ENCODE peak calls at places on chromosome 10, in nine cellular contexts. S, E, X, C, I, M, F, L and V are unnamed samples.

GRCh38 chr10:116101616-116102015 is 171.4 kb downstream of the GFRA1 start:
- DNase-seq in I (no peak), L (no peak), S (no peak), M (no peak), F (no peak), C (no peak), X (no peak), E (no peak), V (no peak)

GRCh38 chr10:95531041-95531809 is 29.9 kb downstream of the SORBS1 start:
- DNase-seq in X (no peak), F (no peak), C (no peak), L (no peak), S (no peak), I (no peak), E (no peak), M (no peak), V (no peak)

GRCh38 chr10:97479939-97480338 is 18.3 kb downstream of the MMS19 start:
- DNase-seq in F (no peak), M (no peak), E (peak), I (no peak), L (peak), X (no peak), C (no peak), S (no peak), V (no peak)

GRCh38 chr10:30454744-30455498 is 20.9 kb downstream of the MAP3K8 start:
- DNase-seq in E (no peak), F (no peak), S (no peak), M (no peak), C (peak), I (peak), X (peak), L (no peak), V (no peak)

GRCh38 chr10:7410800-7411670 is at the start of gene SFMBT2:
- DNase-seq in S (peak), C (peak), X (peak), I (peak), M (peak), E (no peak), F (peak), L (peak), V (no peak)

GRCh38 chr10:125148021-125148439 is 12.3 kb downstream of the CTBP2 start:
- DNase-seq in S (no peak), E (no peak), F (no peak), M (no peak), C (no peak), L (no peak), I (peak), X (peak), V (no peak)

GRCh38 chr10:29657719-29658274 is 23.0 kb upstream of the SVIL start:
- DNase-seq in S (no peak), M (no peak), C (no peak), L (no peak), X (no peak), I (no peak), F (no peak), E (no peak), V (no peak)

GRCh38 chr10:110336111-110336721 is 31.5 kb upstream of the SMNDC1 start:
- DNase-seq in X (peak), I (peak), C (peak), S (no peak), F (no peak), E (peak), M (no peak), L (no peak), V (no peak)

GRCh38 chr10:44008917-44009620 is 360.4 kb upstream of the ZNF32 start:
- DNase-seq in M (no peak), L (no peak), C (no peak), S (no peak), I (no peak), F (no peak), E (no peak), X (no peak), V (no peak)

GRCh38 chr10:33349273-33349672 is 14.8 kb upstream of the NRP1 start:
- DNase-seq in S (no peak), M (no peak), X (no peak), L (no peak), F (no peak), E (no peak), I (no peak), C (no peak), V (no peak)

GRCh38 chr10:5905854-5906507 is 15.9 kb downstream of the FBH1 start:
- DNase-seq in F (no peak), L (no peak), I (no peak), X (no peak), M (no peak), C (no peak), E (no peak), S (no peak), V (no peak)

GRCh38 chr10:71590786-71591350 is 128.7 kb downstream of the C10orf105 start:
- DNase-seq in I (no peak), S (no peak), F (no peak), C (no peak), X (no peak), E (no peak), M (no peak), L (no peak), V (no peak)

GRCh38 chr10:12419279-12419847 is 70.0 kb downstream of the CAMK1D start:
- DNase-seq in F (peak), I (peak), E (no peak), C (peak), X (peak), M (no peak), L (peak), S (no peak), V (no peak)

GRCh38 chr10:47309403-47310089 is 9.5 kb downstream of the GDF10 start:
- DNase-seq in X (peak), M (no peak), L (no peak), S (no peak), E (no peak), I (no peak), F (no peak), C (no peak), V (no peak)

GRCh38 chr10:133199992-133200611 is 29.9 kb upstream of the UTF1 start:
- DNase-seq in E (no peak), F (no peak), L (no peak), C (no peak), S (no peak), I (no peak), M (no peak), X (no peak), V (no peak)

GRCh38 chr10:66187096-66187733 is 738.6 kb upstream of the LRRTM3 start:
- DNase-seq in X (no peak), F (no peak), M (no peak), S (no peak), E (no peak), L (no peak), I (no peak), C (no peak), V (no peak)

GRCh38 chr10:3763852-3764625 is 21.0 kb downstream of the KLF6 start:
- DNase-seq in M (no peak), L (no peak), S (no peak), F (no peak), C (no peak), E (no peak), X (peak), I (peak), V (no peak)

GRCh38 chr10:74092372-74092771 is 58.3 kb downstream of the AP3M1 start:
- DNase-seq in E (no peak), C (no peak), I (no peak), M (no peak), S (no peak), X (no peak), F (no peak), L (no peak), V (no peak)

GRCh38 chr10:16776896-16777295 is 40.3 kb downstream of the RSU1 start:
- DNase-seq in M (no peak), L (no peak), S (no peak), X (no peak), E (no peak), C (no peak), I (peak), F (no peak), V (no peak)

GRCh38 chr10:21194510-21194993 is 297.4 kb upstream of the NEBL start:
- DNase-seq in S (no peak), C (no peak), M (no peak), F (no peak), X (peak), E (no peak), L (no peak), I (peak), V (no peak)

GRCh38 chr10:130362308-130362761 is 226.1 kb downstream of the GLRX3 start:
- DNase-seq in I (no peak), L (peak), C (no peak), S (no peak), E (no peak), F (no peak), M (no peak), X (no peak), V (no peak)

GRCh38 chr10:14602807-14603538 is 171.7 kb downstream of the FAM107B start:
- DNase-seq in S (no peak), F (no peak), E (no peak), L (no peak), C (no peak), I (no peak), M (no peak), X (peak), V (no peak)